ENCODE peak calls at places on chromosomes 2 and 18, in four cellular contexts. T, K, X and U are unnamed samples.

GRCh38 chr2:220182790-220183189 is 555.4 kb downstream of the SLC4A3 start:
- DNase-seq in X (no peak), T (no peak), K (no peak), U (no peak)

GRCh38 chr2:156513219-156513618 is 77.0 kb downstream of the GPD2 start:
- DNase-seq in T (no peak), X (no peak), K (no peak), U (no peak)

GRCh38 chr18:36284268-36284667 is 13.2 kb upstream of the FHOD3 start:
- DNase-seq in X (no peak), K (no peak), T (no peak), U (no peak)

GRCh38 chr2:74759991-74760390 is 73.9 kb upstream of the HK2 start:
- DNase-seq in X (no peak), T (peak), K (no peak), U (no peak)

GRCh38 chr2:223104336-223104735 is 52.3 kb downstream of the KCNE4 start:
- DNase-seq in K (no peak), T (no peak), X (no peak), U (no peak)

GRCh38 chr2:47360937-47361336 is 42.0 kb upstream of the MSH2 start:
- DNase-seq in K (no peak), T (peak), X (no peak), U (peak)

GRCh38 chr2:12300019-12300602 is 416.6 kb upstream of the TRIB2 start:
- DNase-seq in T (peak), K (no peak), X (no peak), U (no peak)

GRCh38 chr18:56386856-56387255 is 251.5 kb downstream of the TXNL1 start:
- DNase-seq in T (no peak), K (no peak), X (no peak), U (no peak)

GRCh38 chr2:212228651-212229253 is 309.9 kb downstream of the ERBB4 start:
- DNase-seq in X (no peak), K (no peak), T (peak), U (no peak)

GRCh38 chr2:221958224-221958623 is 340.6 kb downstream of the PAX3 start:
- DNase-seq in K (peak), T (no peak), X (no peak), U (no peak)

GRCh38 chr18:11663630-11664029 is 25.4 kb upstream of the GNAL start:
- DNase-seq in X (no peak), K (no peak), T (no peak), U (no peak)

GRCh38 chr2:66929632-66930385 is 467.3 kb upstream of the ETAA1 start:
- DNase-seq in X (no peak), K (peak), T (peak), U (no peak)

GRCh38 chr2:144240656-144241339 is 279.1 kb downstream of the ZEB2 start:
- DNase-seq in X (no peak), K (no peak), T (no peak), U (no peak)

GRCh38 chr18:25099838-25100393 is 252.1 kb downstream of the ZNF521 start:
- DNase-seq in T (peak), K (no peak), X (no peak), U (no peak)

GRCh38 chr2:138468617-138469016 is 33.0 kb upstream of the SPOPL start:
- DNase-seq in K (no peak), X (no peak), T (no peak), U (no peak)

GRCh38 chr2:105470979-105471378 is 72.1 kb upstream of the FHL2 start:
- DNase-seq in T (no peak), K (no peak), X (no peak), U (no peak)

GRCh38 chr2:105873721-105874120 is 129.0 kb downstream of the NCK2 start:
- DNase-seq in X (peak), T (peak), K (peak), U (peak)

GRCh38 chr2:236321430-236321829 is 57.2 kb upstream of the ASB18 start:
- DNase-seq in X (no peak), T (no peak), K (no peak), U (no peak)

GRCh38 chr2:26519396-26519991 is 41.6 kb upstream of the OTOF start:
- DNase-seq in T (no peak), K (no peak), X (no peak), U (no peak)

GRCh38 chr2:120938132-120938771 is 202.6 kb downstream of the GLI2 start:
- DNase-seq in T (no peak), X (no peak), K (no peak), U (peak)

GRCh38 chr2:26838121-26838906 is 9.6 kb upstream of the DPYSL5 start:
- DNase-seq in K (no peak), T (peak), X (no peak), U (peak)

GRCh38 chr2:176105727-176106635 is 1.1 kb upstream of the HOXD11 start:
- DNase-seq in X (no peak), T (no peak), K (no peak), U (no peak)

GRCh38 chr2:217737127-217737526 is 265.7 kb downstream of the TNS1 start:
- DNase-seq in T (no peak), X (no peak), K (no peak), U (no peak)

GRCh38 chr2:127153691-127154158 is 46.8 kb upstream of the BIN1 start:
- DNase-seq in X (no peak), K (peak), T (peak), U (peak)

DNA sequence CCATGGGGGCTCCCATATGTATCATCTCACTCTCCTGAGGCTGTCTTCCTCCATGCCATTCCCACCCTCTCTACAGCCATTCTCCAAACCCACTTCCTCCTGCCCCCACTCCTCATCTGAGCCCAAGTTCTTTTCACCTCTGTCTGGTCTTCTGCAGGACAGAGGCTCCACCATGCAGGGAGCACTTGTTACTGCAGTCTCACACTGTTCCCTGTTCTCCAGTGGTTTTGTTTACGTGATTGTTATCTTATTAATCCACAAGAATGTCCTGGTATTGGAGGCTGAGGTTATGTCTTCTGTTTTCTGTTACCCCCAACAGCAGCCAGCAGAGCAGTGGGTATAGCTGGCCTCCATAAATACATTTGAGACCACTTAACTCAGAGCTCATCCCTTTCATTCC is 51.4 kb downstream of the PAX8 start:
- DNase-seq in X (no peak), K (no peak), T (no peak), U (peak)
- H3K4me3 ChIP-seq in X (no peak), K (no peak), T (no peak), U (no peak)

GRCh38 chr2:48438266-48438665 is 91.7 kb upstream of the STON1 start:
- DNase-seq in K (no peak), T (no peak), X (no peak), U (no peak)
- H3K4me2 ChIP-seq in K (no peak), T (no peak), X (no peak), U (no peak)

GRCh38 chr2:170817247-170817998 is 736 bp downstream of the GAD1 start:
- DNase-seq in T (peak), K (peak), X (peak), U (peak)

GRCh38 chr2:170814551-170815245 is 2.0 kb upstream of the GAD1 start:
- DNase-seq in T (no peak), X (no peak), K (no peak), U (no peak)

GRCh38 chr2:170816499-170817246 is at the start of gene GAD1:
- DNase-seq in X (peak), K (peak), T (peak), U (peak)

GRCh38 chr2:170815311-170815710 is 1.4 kb upstream of the GAD1 start:
- DNase-seq in K (no peak), X (no peak), T (no peak), U (peak)

DNA sequence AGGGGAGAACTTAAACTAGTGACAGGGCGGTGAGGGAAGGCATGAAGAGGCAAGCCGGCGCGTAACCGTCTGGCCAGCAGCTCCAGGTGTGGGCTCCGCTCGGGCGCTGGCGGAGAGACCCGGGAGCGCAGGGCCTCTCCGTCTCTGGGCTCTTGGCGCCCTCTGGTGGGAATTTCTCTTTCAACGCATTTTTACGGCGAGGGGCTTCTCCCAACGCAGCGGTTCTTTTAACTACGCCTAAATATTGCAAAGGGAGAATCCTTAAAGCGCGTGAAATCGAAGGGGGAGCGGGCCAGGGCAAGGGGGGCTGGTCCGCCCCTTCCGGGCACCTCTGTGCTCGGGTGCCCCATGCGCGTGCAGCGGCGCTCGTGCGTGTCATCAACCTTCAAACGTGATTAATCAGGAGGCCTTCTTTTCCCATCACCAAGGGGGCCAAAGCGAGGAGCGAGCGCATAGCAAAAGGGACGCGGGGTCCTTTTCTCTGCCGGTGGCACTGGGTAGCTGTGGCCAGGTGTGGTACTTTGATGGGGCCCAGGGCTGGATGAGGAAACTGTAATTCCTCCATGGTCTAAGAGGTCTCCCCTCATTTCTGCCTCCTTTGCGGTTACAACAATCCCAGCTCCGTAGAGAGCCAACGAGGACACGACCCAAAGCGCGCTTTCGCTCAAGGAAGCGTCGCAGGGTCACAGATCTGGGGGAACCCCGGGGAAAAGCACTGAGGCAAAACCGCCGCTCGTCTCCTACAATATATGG is 765 bp upstream of the GAD1 start:
- DNase-seq in X (peak), T (peak), K (peak), U (peak)
- H3K4me3 ChIP-seq in X (no peak), T (no peak), K (peak), U (no peak)

GRCh38 chr2:46310446-46310845 is 13.2 kb downstream of the EPAS1 start:
- DNase-seq in T (no peak), X (no peak), K (no peak), U (no peak)

GRCh38 chr2:46314065-46314835 is 17.0 kb downstream of the EPAS1 start:
- DNase-seq in T (no peak), K (no peak), X (no peak), U (no peak)

GRCh38 chr2:46313063-46313462 is 15.9 kb downstream of the EPAS1 start:
- DNase-seq in X (no peak), T (no peak), K (no peak), U (no peak)

GRCh38 chr2:46309052-46309953 is 12.1 kb downstream of the EPAS1 start:
- DNase-seq in T (peak), X (no peak), K (no peak), U (no peak)

DNA sequence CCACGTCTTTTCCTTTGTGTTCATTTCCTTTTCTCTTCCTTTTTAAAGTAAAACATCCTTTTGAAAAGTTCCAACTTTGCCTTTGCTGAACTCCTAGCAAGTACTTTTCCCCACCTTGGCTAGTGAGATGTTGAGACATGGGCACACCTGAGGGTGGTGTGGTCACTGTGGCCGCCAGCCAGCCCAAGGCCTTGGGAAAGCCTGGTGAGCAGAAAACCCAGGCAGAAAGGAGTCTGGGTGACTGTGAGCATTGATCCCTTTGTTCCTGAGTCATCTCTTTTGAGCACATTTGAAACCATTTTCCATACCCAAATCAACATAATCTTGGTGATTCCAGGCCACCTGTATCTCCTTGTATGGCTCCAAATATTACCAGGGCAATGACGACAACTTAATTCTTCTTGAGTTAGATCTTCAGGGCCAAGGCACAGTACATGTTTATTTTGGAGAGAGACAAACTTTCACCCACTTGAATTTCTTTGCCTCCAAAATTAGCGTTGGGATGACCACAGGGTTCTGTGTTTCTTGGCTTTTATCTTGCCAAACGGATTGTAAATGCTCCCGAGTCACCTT is 14.5 kb downstream of the EPAS1 start:
- DNase-seq in X (no peak), T (no peak), K (no peak), U (no peak)
- H3K4me2 ChIP-seq in X (no peak), T (no peak), K (peak), U (peak)